ENCODE peak calls at places on chromosomes 1 and 21, in ten cellular contexts. B is HCT116; Z is AG09309; R is cardiac muscle cell; S is CD8-positive, alpha-beta T cell; M is Karpas-422; X is G401; G is lung microvascular endothelial cell; D is mesendoderm; Y is stomach. T is an unnamed sample.

GRCh38 chr1:94327001-94327685 is 89.8 kb upstream of the ARHGAP29 start:
- DNase-seq in B (peak), Z (no peak), S (no peak), X (no peak), D (peak), Y (peak), M (no peak), R (peak), G (peak), T (peak)

GRCh38 chr21:46116846-46117585 is 19.1 kb downstream of the COL6A2 start:
- DNase-seq in Z (no peak), Y (no peak), G (no peak), B (no peak), M (no peak), R (no peak), X (no peak), D (no peak), S (no peak), T (no peak)

GRCh38 chr1:84960371-84960770 is 36.5 kb downstream of the MCOLN2 start:
- DNase-seq in R (peak), B (no peak), S (no peak), X (no peak), Y (no peak), D (peak), Z (peak), G (peak), M (no peak), T (no peak)

GRCh38 chr1:53735681-53736080 is 3.3 kb downstream of the GLIS1 start:
- DNase-seq in G (no peak), R (peak), Y (no peak), X (no peak), Z (no peak), S (no peak), M (no peak), B (no peak), D (no peak), T (no peak)

GRCh38 chr1:236907205-236907604 is 97.0 kb downstream of the MT1HL1 start:
- DNase-seq in G (no peak), R (no peak), Z (no peak), B (no peak), S (no peak), Y (no peak), X (no peak), M (no peak), D (peak), T (no peak)

GRCh38 chr1:211551628-211552465 is 27.1 kb downstream of the SLC30A1 start:
- DNase-seq in Z (peak), R (no peak), B (no peak), D (no peak), G (peak), X (no peak), Y (peak), M (no peak), S (no peak), T (peak)

GRCh38 chr1:43548285-43549271 is 17.9 kb downstream of the PTPRF start:
- DNase-seq in R (no peak), X (no peak), Z (no peak), G (no peak), B (no peak), D (peak), M (no peak), Y (no peak), S (no peak), T (no peak)

GRCh38 chr1:155278689-155279160 is 1.5 kb downstream of the HCN3 start:
- DNase-seq in G (no peak), R (no peak), M (no peak), S (no peak), X (no peak), Y (no peak), D (no peak), B (no peak), Z (no peak), T (no peak)

GRCh38 chr1:174916846-174917245 is 82.9 kb upstream of the CACYBP start:
- DNase-seq in B (no peak), D (no peak), S (no peak), M (no peak), X (no peak), R (no peak), G (no peak), Z (no peak), Y (no peak), T (no peak)

GRCh38 chr1:214107322-214108096 is 119.7 kb downstream of the PROX1 start:
- DNase-seq in Y (peak), B (no peak), M (no peak), X (no peak), Z (no peak), R (peak), D (no peak), S (no peak), G (peak), T (no peak)

GRCh38 chr1:10969267-10969970 is 43.0 kb upstream of the TARDBP start:
- DNase-seq in B (no peak), R (no peak), S (no peak), X (no peak), D (peak), Z (no peak), G (no peak), M (no peak), Y (no peak), T (no peak)

GRCh38 chr1:65148548-65149390 is 766 bp downstream of the AK4 start:
- DNase-seq in B (no peak), R (peak), X (peak), G (peak), S (no peak), M (no peak), Z (no peak), Y (no peak), D (peak), T (peak)

GRCh38 chr1:101330427-101331130 is 93.8 kb downstream of the S1PR1 start:
- DNase-seq in Y (no peak), D (no peak), B (no peak), S (no peak), R (no peak), M (no peak), G (no peak), X (no peak), Z (no peak), T (no peak)

GRCh38 chr1:63063367-63063766 is 259.0 kb upstream of the FOXD3 start:
- DNase-seq in B (no peak), M (peak), Z (no peak), G (no peak), Y (no peak), X (no peak), D (peak), R (no peak), S (no peak), T (peak)

GRCh38 chr1:212648431-212648830 is 39.9 kb downstream of the ATF3 start:
- DNase-seq in D (no peak), X (no peak), R (no peak), M (no peak), Z (no peak), B (no peak), S (no peak), G (no peak), Y (no peak), T (no peak)

GRCh38 chr1:16151200-16151708 is 4.6 kb downstream of the EPHA2 start:
- DNase-seq in D (no peak), S (no peak), R (peak), Y (no peak), G (peak), Z (no peak), X (no peak), M (no peak), B (no peak), T (peak)

GRCh38 chr1:156897078-156897825 is 3.7 kb downstream of the PEAR1 start:
- DNase-seq in S (no peak), D (no peak), Y (no peak), B (no peak), X (no peak), Z (no peak), M (no peak), R (no peak), G (peak), T (peak)

GRCh38 chr1:183044893-183045649 is 21.9 kb downstream of the LAMC1 start:
- DNase-seq in Y (no peak), G (no peak), B (no peak), X (no peak), Z (no peak), M (no peak), S (no peak), D (no peak), R (no peak), T (peak)

GRCh38 chr1:7405844-7406500 is 365.1 kb upstream of the VAMP3 start:
- DNase-seq in B (no peak), G (no peak), D (no peak), Y (peak), R (no peak), S (no peak), M (no peak), X (no peak), Z (no peak), T (no peak)

GRCh38 chr1:8679411-8679800 is 138.0 kb downstream of the RERE start:
- DNase-seq in R (no peak), X (no peak), M (no peak), Y (no peak), S (no peak), D (no peak), G (peak), Z (no peak), B (no peak), T (peak)

GRCh38 chr1:78676347-78676982 is 26.8 kb downstream of the IFI44 start:
- DNase-seq in S (peak), X (peak), B (peak), G (peak), D (peak), Z (peak), Y (peak), R (peak), M (peak), T (peak)

GRCh38 chr1:39829791-39830533 is 41.3 kb upstream of the BMP8B start:
- DNase-seq in Y (no peak), D (peak), S (no peak), X (no peak), R (no peak), M (no peak), G (no peak), Z (peak), B (no peak), T (no peak)

GRCh38 chr21:42315296-42315891 is at the start of gene TFF3:
- DNase-seq in S (no peak), R (no peak), Z (no peak), D (no peak), M (no peak), G (no peak), Y (peak), X (no peak), B (no peak), T (no peak)

GRCh38 chr1:29124366-29125236 is 898 bp upstream of the TMEM200B start:
- DNase-seq in M (peak), X (peak), B (peak), G (peak), Z (no peak), Y (peak), S (peak), D (peak), R (peak), T (peak)

GRCh38 chr21:26137379-26138060 is 33.0 kb downstream of the APP start:
- DNase-seq in S (no peak), Z (no peak), G (peak), R (no peak), Y (no peak), D (no peak), M (no peak), B (no peak), X (no peak), T (no peak)

GRCh38 chr1:111281411-111281810 is 9.2 kb upstream of the CHIA start:
- DNase-seq in M (no peak), R (no peak), Y (no peak), D (peak), G (no peak), X (no peak), S (no peak), B (no peak), Z (no peak), T (no peak)

GRCh38 chr1:7852778-7853177 is at the start of gene UTS2:
- DNase-seq in D (peak), R (no peak), M (no peak), G (no peak), X (no peak), Z (no peak), S (no peak), Y (no peak), B (no peak), T (peak)

GRCh38 chr21:45513003-45513706 is 29.1 kb downstream of the SLC19A1 start:
- DNase-seq in R (no peak), D (no peak), B (no peak), G (no peak), Y (peak), X (no peak), Z (no peak), S (no peak), M (no peak), T (no peak)

GRCh38 chr1:176656257-176656995 is 193.5 kb downstream of the PAPPA2 start:
- DNase-seq in X (peak), M (no peak), Y (no peak), G (peak), S (no peak), R (peak), Z (peak), B (no peak), D (peak), T (no peak)

GRCh38 chr1:150154143-150154542 is 4.4 kb downstream of the PLEKHO1 start:
- DNase-seq in Y (no peak), Z (no peak), S (no peak), X (peak), M (no peak), D (no peak), B (no peak), G (peak), R (no peak), T (no peak)